ENCODE peak calls at places on chromosomes 2 and 18, in eight cellular contexts. One of them, this sample, is unnamed.

GRCh38 chr2:98730053-98730850 is 680 bp downstream of the MGAT4A start:
- DNase-seq in gastrocnemius medialis: peak; percentile 49
- DNase-seq in PC-9: peak; percentile 53
- DNase-seq in GM13976: no peak
- DNase-seq in Calu3: peak; percentile 46
- DNase-seq in heart right ventricle: peak; percentile 42
- DNase-seq in progenitor cell of endocrine pancreas: peak; percentile 27
- DNase-seq in neural crest cell: peak; percentile 18
- DNase-seq in this sample: no peak

GRCh38 chr2:234998404-234999211 is 46.8 kb downstream of the SH3BP4 start:
- DNase-seq in GM13976: no peak
- DNase-seq in PC-9: no peak
- DNase-seq in Calu3: no peak
- DNase-seq in neural crest cell: no peak
- DNase-seq in gastrocnemius medialis: peak; percentile 53
- DNase-seq in heart right ventricle: no peak
- DNase-seq in progenitor cell of endocrine pancreas: no peak
- DNase-seq in this sample: no peak

GRCh38 chr2:1767939-1768691 is 23.8 kb upstream of the PXDN start:
- DNase-seq in GM13976: no peak
- DNase-seq in progenitor cell of endocrine pancreas: no peak
- DNase-seq in neural crest cell: no peak
- DNase-seq in PC-9: no peak
- DNase-seq in gastrocnemius medialis: no peak
- DNase-seq in Calu3: no peak
- DNase-seq in heart right ventricle: no peak
- DNase-seq in this sample: no peak

GRCh38 chr2:127659408-127660290 is 13.7 kb downstream of the GPR17 start:
- DNase-seq in Calu3: no peak
- DNase-seq in progenitor cell of endocrine pancreas: no peak
- DNase-seq in GM13976: no peak
- DNase-seq in gastrocnemius medialis: no peak
- DNase-seq in heart right ventricle: peak; percentile 70
- DNase-seq in PC-9: no peak
- DNase-seq in neural crest cell: no peak
- DNase-seq in this sample: no peak

GRCh38 chr18:28159055-28159454 is 17.9 kb downstream of the CDH2 start:
- DNase-seq in gastrocnemius medialis: no peak
- DNase-seq in heart right ventricle: no peak
- DNase-seq in GM13976: no peak
- DNase-seq in progenitor cell of endocrine pancreas: no peak
- DNase-seq in Calu3: no peak
- DNase-seq in PC-9: no peak
- DNase-seq in neural crest cell: no peak
- DNase-seq in this sample: no peak

GRCh38 chr2:85662899-85663683 is 4.9 kb downstream of the SFTPB start:
- DNase-seq in PC-9: peak; percentile 78
- DNase-seq in GM13976: no peak
- DNase-seq in neural crest cell: no peak
- DNase-seq in gastrocnemius medialis: peak; percentile 45
- DNase-seq in heart right ventricle: peak; percentile 60
- DNase-seq in Calu3: peak; percentile 30
- DNase-seq in progenitor cell of endocrine pancreas: no peak
- DNase-seq in this sample: peak; percentile 39

GRCh38 chr2:114044985-114045384 is 155.1 kb downstream of the ACTR3 start:
- DNase-seq in PC-9: no peak
- DNase-seq in gastrocnemius medialis: no peak
- DNase-seq in progenitor cell of endocrine pancreas: no peak
- DNase-seq in Calu3: no peak
- DNase-seq in GM13976: no peak
- DNase-seq in heart right ventricle: no peak
- DNase-seq in neural crest cell: no peak
- DNase-seq in this sample: no peak

GRCh38 chr18:10450986-10451385 is 3.4 kb upstream of the APCDD1 start:
- DNase-seq in heart right ventricle: no peak
- DNase-seq in neural crest cell: no peak
- DNase-seq in progenitor cell of endocrine pancreas: no peak
- DNase-seq in GM13976: no peak
- DNase-seq in gastrocnemius medialis: no peak
- DNase-seq in PC-9: no peak
- DNase-seq in Calu3: no peak
- DNase-seq in this sample: no peak

GRCh38 chr2:70143314-70144150 is 47.3 kb downstream of the C2orf42 start:
- DNase-seq in GM13976: no peak
- DNase-seq in gastrocnemius medialis: peak; percentile 75
- DNase-seq in PC-9: peak; percentile 41
- DNase-seq in neural crest cell: no peak
- DNase-seq in progenitor cell of endocrine pancreas: no peak
- DNase-seq in Calu3: peak; percentile 45
- DNase-seq in heart right ventricle: peak; percentile 63
- DNase-seq in this sample: no peak

GRCh38 chr18:6058941-6059340 is 163.6 kb upstream of the TMEM200C start:
- DNase-seq in progenitor cell of endocrine pancreas: no peak
- DNase-seq in heart right ventricle: peak; percentile 50
- DNase-seq in gastrocnemius medialis: no peak
- DNase-seq in neural crest cell: peak; percentile 6
- DNase-seq in Calu3: no peak
- DNase-seq in PC-9: no peak
- DNase-seq in GM13976: no peak
- DNase-seq in this sample: no peak

GRCh38 chr2:105421053-105421452 is 22.2 kb upstream of the FHL2 start:
- DNase-seq in heart right ventricle: no peak
- DNase-seq in GM13976: no peak
- DNase-seq in neural crest cell: no peak
- DNase-seq in PC-9: no peak
- DNase-seq in gastrocnemius medialis: no peak
- DNase-seq in progenitor cell of endocrine pancreas: no peak
- DNase-seq in Calu3: no peak
- DNase-seq in this sample: no peak

GRCh38 chr2:15939556-15939853 is 845 bp upstream of the MYCN start:
- DNase-seq in PC-9: no peak
- DNase-seq in Calu3: no peak
- DNase-seq in progenitor cell of endocrine pancreas: no peak
- DNase-seq in GM13976: peak; percentile 82
- DNase-seq in neural crest cell: no peak
- DNase-seq in heart right ventricle: no peak
- DNase-seq in gastrocnemius medialis: no peak
- DNase-seq in this sample: no peak

GRCh38 chr2:105297211-105297610 is 32.3 kb downstream of the TGFBRAP1 start:
- DNase-seq in Calu3: no peak
- DNase-seq in gastrocnemius medialis: no peak
- DNase-seq in progenitor cell of endocrine pancreas: no peak
- DNase-seq in neural crest cell: no peak
- DNase-seq in heart right ventricle: no peak
- DNase-seq in GM13976: no peak
- DNase-seq in PC-9: no peak
- DNase-seq in this sample: no peak

GRCh38 chr18:59691046-59691395 is 6.2 kb downstream of the CCBE1 start:
- DNase-seq in Calu3: peak; percentile 12
- DNase-seq in progenitor cell of endocrine pancreas: no peak
- DNase-seq in heart right ventricle: no peak
- DNase-seq in neural crest cell: no peak
- DNase-seq in gastrocnemius medialis: no peak
- DNase-seq in PC-9: no peak
- DNase-seq in GM13976: no peak
- DNase-seq in this sample: no peak

GRCh38 chr2:128458438-128458837 is 139.8 kb upstream of the HS6ST1 start:
- DNase-seq in neural crest cell: no peak
- DNase-seq in gastrocnemius medialis: no peak
- DNase-seq in progenitor cell of endocrine pancreas: no peak
- DNase-seq in GM13976: no peak
- DNase-seq in heart right ventricle: no peak
- DNase-seq in Calu3: no peak
- DNase-seq in PC-9: peak; percentile 48
- DNase-seq in this sample: no peak

GRCh38 chr2:43526994-43527393 is 68.8 kb downstream of the THADA start:
- DNase-seq in heart right ventricle: no peak
- DNase-seq in progenitor cell of endocrine pancreas: no peak
- DNase-seq in neural crest cell: no peak
- DNase-seq in Calu3: no peak
- DNase-seq in gastrocnemius medialis: no peak
- DNase-seq in GM13976: no peak
- DNase-seq in PC-9: no peak
- DNase-seq in this sample: no peak

GRCh38 chr2:46298522-46299351 is 1.5 kb downstream of the EPAS1 start:
- DNase-seq in progenitor cell of endocrine pancreas: no peak
- DNase-seq in PC-9: peak; percentile 65
- DNase-seq in gastrocnemius medialis: peak; percentile 39
- DNase-seq in GM13976: peak; percentile 76
- DNase-seq in heart right ventricle: peak; percentile 77
- DNase-seq in neural crest cell: peak; percentile 10
- DNase-seq in Calu3: peak; percentile 48
- DNase-seq in this sample: no peak

GRCh38 chr2:129910446-129911362 is 68.8 kb upstream of the RAB6C start:
- DNase-seq in gastrocnemius medialis: no peak
- DNase-seq in neural crest cell: no peak
- DNase-seq in Calu3: no peak
- DNase-seq in PC-9: no peak
- DNase-seq in GM13976: no peak
- DNase-seq in progenitor cell of endocrine pancreas: no peak
- DNase-seq in heart right ventricle: no peak
- DNase-seq in this sample: no peak

GRCh38 chr2:97354576-97354975 is 235.1 kb downstream of the ANKRD36B start:
- DNase-seq in heart right ventricle: no peak
- DNase-seq in GM13976: no peak
- DNase-seq in Calu3: no peak
- DNase-seq in gastrocnemius medialis: no peak
- DNase-seq in neural crest cell: no peak
- DNase-seq in progenitor cell of endocrine pancreas: no peak
- DNase-seq in PC-9: peak; percentile 22
- DNase-seq in this sample: no peak

GRCh38 chr2:97360202-97360601 is 229.5 kb downstream of the ANKRD36B start:
- DNase-seq in progenitor cell of endocrine pancreas: no peak
- DNase-seq in heart right ventricle: no peak
- DNase-seq in gastrocnemius medialis: no peak
- DNase-seq in PC-9: peak; percentile 86
- DNase-seq in Calu3: peak; percentile 4
- DNase-seq in GM13976: no peak
- DNase-seq in neural crest cell: no peak
- DNase-seq in this sample: no peak

GRCh38 chr2:97355176-97355575 is 234.5 kb downstream of the ANKRD36B start:
- DNase-seq in progenitor cell of endocrine pancreas: no peak
- DNase-seq in neural crest cell: no peak
- DNase-seq in Calu3: no peak
- DNase-seq in PC-9: no peak
- DNase-seq in gastrocnemius medialis: no peak
- DNase-seq in GM13976: no peak
- DNase-seq in heart right ventricle: no peak
- DNase-seq in this sample: no peak

GRCh38 chr2:97355887-97356286 is 233.8 kb downstream of the ANKRD36B start:
- DNase-seq in GM13976: no peak
- DNase-seq in gastrocnemius medialis: no peak
- DNase-seq in PC-9: peak; percentile 32
- DNase-seq in progenitor cell of endocrine pancreas: no peak
- DNase-seq in Calu3: no peak
- DNase-seq in heart right ventricle: no peak
- DNase-seq in neural crest cell: no peak
- DNase-seq in this sample: no peak
- TF ChIP-seq CTCF in GM13976: no peak
- TF ChIP-seq CTCF in gastrocnemius medialis: no peak
- TF ChIP-seq CTCF in PC-9: no peak
- TF ChIP-seq CTCF in progenitor cell of endocrine pancreas: no peak
- TF ChIP-seq CTCF in Calu3: no peak
- TF ChIP-seq CTCF in heart right ventricle: no peak
- TF ChIP-seq CTCF in neural crest cell: no peak
- TF ChIP-seq CTCF in this sample: no peak

DNA sequence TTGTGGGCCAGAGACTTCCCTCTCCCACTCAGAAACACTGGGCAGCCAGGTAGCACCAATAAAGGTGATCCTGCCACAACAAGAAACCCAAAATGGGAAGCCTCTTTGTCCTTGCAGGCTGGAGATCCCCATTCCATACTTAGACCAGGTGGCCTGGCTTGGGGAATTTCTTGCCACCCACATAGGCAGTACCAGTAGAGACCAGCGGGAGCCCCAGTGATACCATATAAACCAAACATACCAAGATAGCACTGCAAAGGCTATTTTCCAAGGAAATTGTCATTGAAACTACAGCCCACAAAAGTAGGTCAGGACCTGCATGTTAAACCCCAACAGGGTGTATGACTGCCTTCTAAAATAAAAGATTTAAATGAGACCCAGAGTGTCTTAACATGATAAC is 171.6 kb downstream of the DIS3L2 start:
- DNase-seq in Calu3: peak; percentile 12
- DNase-seq in gastrocnemius medialis: no peak
- DNase-seq in progenitor cell of endocrine pancreas: no peak
- DNase-seq in PC-9: no peak
- DNase-seq in GM13976: no peak
- DNase-seq in neural crest cell: no peak
- DNase-seq in heart right ventricle: no peak
- DNase-seq in this sample: no peak
- TF ChIP-seq CTCF in Calu3: no peak
- TF ChIP-seq CTCF in gastrocnemius medialis: no peak
- TF ChIP-seq CTCF in progenitor cell of endocrine pancreas: peak; percentile 20
- TF ChIP-seq CTCF in PC-9: peak; percentile 38
- TF ChIP-seq CTCF in GM13976: no peak
- TF ChIP-seq CTCF in neural crest cell: peak; percentile 28
- TF ChIP-seq CTCF in heart right ventricle: no peak
- TF ChIP-seq CTCF in this sample: no peak

GRCh38 chr18:20971886-20972267 is 139.7 kb downstream of the ROCK1 start:
- DNase-seq in neural crest cell: no peak
- DNase-seq in PC-9: no peak
- DNase-seq in GM13976: peak; percentile 16
- DNase-seq in Calu3: peak; percentile 24
- DNase-seq in heart right ventricle: no peak
- DNase-seq in gastrocnemius medialis: no peak
- DNase-seq in progenitor cell of endocrine pancreas: no peak
- DNase-seq in this sample: no peak
- TF ChIP-seq CTCF in neural crest cell: peak; percentile 64
- TF ChIP-seq CTCF in PC-9: peak; percentile 60
- TF ChIP-seq CTCF in GM13976: peak; percentile 28
- TF ChIP-seq CTCF in Calu3: no peak
- TF ChIP-seq CTCF in heart right ventricle: peak; percentile 56
- TF ChIP-seq CTCF in gastrocnemius medialis: no peak
- TF ChIP-seq CTCF in progenitor cell of endocrine pancreas: peak; percentile 53
- TF ChIP-seq CTCF in this sample: peak; percentile 51

GRCh38 chr2:10264506-10265327 is 38.0 kb upstream of the HPCAL1 start:
- DNase-seq in PC-9: no peak
- DNase-seq in GM13976: no peak
- DNase-seq in Calu3: no peak
- DNase-seq in progenitor cell of endocrine pancreas: no peak
- DNase-seq in gastrocnemius medialis: no peak
- DNase-seq in neural crest cell: no peak
- DNase-seq in heart right ventricle: no peak
- DNase-seq in this sample: no peak

GRCh38 chr2:10267551-10268465 is 34.9 kb upstream of the HPCAL1 start:
- DNase-seq in gastrocnemius medialis: peak; percentile 86
- DNase-seq in PC-9: no peak
- DNase-seq in Calu3: no peak
- DNase-seq in heart right ventricle: no peak
- DNase-seq in neural crest cell: no peak
- DNase-seq in progenitor cell of endocrine pancreas: no peak
- DNase-seq in GM13976: no peak
- DNase-seq in this sample: no peak

GRCh38 chr2:10267036-10267435 is 35.7 kb upstream of the HPCAL1 start:
- DNase-seq in PC-9: no peak
- DNase-seq in gastrocnemius medialis: peak; percentile 6
- DNase-seq in neural crest cell: no peak
- DNase-seq in Calu3: no peak
- DNase-seq in heart right ventricle: no peak
- DNase-seq in GM13976: no peak
- DNase-seq in progenitor cell of endocrine pancreas: no peak
- DNase-seq in this sample: no peak

GRCh38 chr2:10265328-10266132 is 37.2 kb upstream of the HPCAL1 start:
- DNase-seq in Calu3: no peak
- DNase-seq in progenitor cell of endocrine pancreas: no peak
- DNase-seq in PC-9: no peak
- DNase-seq in heart right ventricle: no peak
- DNase-seq in neural crest cell: no peak
- DNase-seq in gastrocnemius medialis: no peak
- DNase-seq in GM13976: no peak
- DNase-seq in this sample: no peak

GRCh38 chr2:10266133-10266620 is 36.5 kb upstream of the HPCAL1 start:
- DNase-seq in gastrocnemius medialis: peak; percentile 5
- DNase-seq in neural crest cell: no peak
- DNase-seq in progenitor cell of endocrine pancreas: no peak
- DNase-seq in heart right ventricle: no peak
- DNase-seq in Calu3: no peak
- DNase-seq in GM13976: no peak
- DNase-seq in PC-9: no peak
- DNase-seq in this sample: no peak
- TF ChIP-seq CTCF in gastrocnemius medialis: no peak
- TF ChIP-seq CTCF in neural crest cell: no peak
- TF ChIP-seq CTCF in progenitor cell of endocrine pancreas: no peak
- TF ChIP-seq CTCF in heart right ventricle: no peak
- TF ChIP-seq CTCF in Calu3: no peak
- TF ChIP-seq CTCF in GM13976: no peak
- TF ChIP-seq CTCF in PC-9: no peak
- TF ChIP-seq CTCF in this sample: no peak